ENCODE peak calls at places on chromosome 10, in five cellular contexts. H is uterus, Y is HCT116, D is GM12892, V is stomach. I is an unnamed sample.

GRCh38 chr10:117946525-117947070 is 100.1 kb downstream of the RAB11FIP2 start:
- DNase-seq in H (no peak), D (no peak), Y (peak), V (no peak), I (no peak)

GRCh38 chr10:92880233-92880861 is 32.0 kb downstream of the EXOC6 start:
- DNase-seq in Y (peak), H (no peak), D (no peak), V (no peak), I (no peak)

GRCh38 chr10:54094321-54094720 is 706.7 kb downstream of the PCDH15 start:
- DNase-seq in D (no peak), V (no peak), H (no peak), Y (no peak), I (no peak)

GRCh38 chr10:91409069-91409868 is 875 bp upstream of the HECTD2 start:
- DNase-seq in H (peak), Y (no peak), V (peak), D (peak), I (peak)

GRCh38 chr10:3699896-3700295 is 85.1 kb downstream of the KLF6 start:
- DNase-seq in D (no peak), V (no peak), H (no peak), Y (no peak), I (no peak)

GRCh38 chr10:2475711-2476110 is 591.6 kb upstream of the PFKP start:
- DNase-seq in V (no peak), Y (no peak), H (peak), D (no peak), I (no peak)

GRCh38 chr10:76695069-76695468 is 942.5 kb downstream of the KCNMA1 start:
- DNase-seq in V (no peak), H (no peak), D (no peak), Y (no peak), I (no peak)

GRCh38 chr10:118667732-118668131 is 72.3 kb upstream of the PRLHR start:
- DNase-seq in V (no peak), H (no peak), D (no peak), Y (no peak), I (no peak)

GRCh38 chr10:3467052-3467906 is 294.7 kb upstream of the PITRM1 start:
- DNase-seq in V (peak), D (no peak), Y (peak), H (peak), I (peak)

GRCh38 chr10:91621483-91622113 is 11.3 kb downstream of the PPP1R3C start:
- DNase-seq in D (no peak), V (peak), H (no peak), Y (no peak), I (no peak)

GRCh38 chr10:131650771-131651673 is 249.8 kb upstream of the PPP2R2D start:
- DNase-seq in D (no peak), H (no peak), Y (no peak), V (peak), I (peak)

GRCh38 chr10:61284222-61284890 is 168.8 kb downstream of the TMEM26 start:
- DNase-seq in H (peak), Y (peak), V (no peak), D (no peak), I (no peak)

GRCh38 chr10:112535432-112536038 is 88.5 kb downstream of the VTI1A start:
- DNase-seq in Y (no peak), V (no peak), H (no peak), D (no peak), I (no peak)

GRCh38 chr10:90642650-90643049 is 215.2 kb downstream of the HTR7 start:
- DNase-seq in H (no peak), Y (no peak), D (no peak), V (no peak), I (no peak)

GRCh38 chr10:132939957-132940790 is 2.2 kb downstream of the CFAP46 start:
- DNase-seq in V (peak), Y (no peak), H (no peak), D (peak), I (no peak)

GRCh38 chr10:92990615-92991014 is 70.0 kb upstream of the CYP26C1 start:
- DNase-seq in D (no peak), V (no peak), Y (no peak), H (no peak), I (no peak)

GRCh38 chr10:4183761-4184261 is 398.8 kb upstream of the KLF6 start:
- DNase-seq in D (no peak), V (no peak), H (no peak), Y (no peak), I (no peak)

GRCh38 chr10:7622969-7623368 is 43.8 kb downstream of the ITIH5 start:
- DNase-seq in D (no peak), Y (no peak), V (no peak), H (peak), I (no peak)

GRCh38 chr10:79196470-79197461 is 128.0 kb downstream of the ZMIZ1 start:
- DNase-seq in D (peak), Y (peak), V (peak), H (peak), I (no peak)

GRCh38 chr10:89262331-89263020 is 10.9 kb upstream of the LIPA start:
- DNase-seq in V (no peak), D (no peak), Y (no peak), H (no peak), I (no peak)

GRCh38 chr10:77827383-77827782 is 99.2 kb downstream of the DLG5 start:
- DNase-seq in Y (no peak), H (no peak), V (no peak), D (no peak), I (no peak)

GRCh38 chr10:70596860-70597809 is 5.4 kb downstream of the PRF1 start:
- DNase-seq in Y (no peak), H (no peak), D (no peak), V (no peak), I (peak)

GRCh38 chr10:88245974-88246511 is 337.1 kb downstream of the RNLS start:
- DNase-seq in D (no peak), H (peak), Y (no peak), V (no peak), I (no peak)

GRCh38 chr10:89062861-89063260 is 72.3 kb downstream of the FAS start:
- DNase-seq in Y (no peak), H (no peak), V (peak), D (no peak), I (no peak)

GRCh38 chr10:123858039-123858740 is 33.4 kb downstream of the CPXM2 start:
- DNase-seq in D (no peak), Y (no peak), V (no peak), H (no peak), I (no peak)

GRCh38 chr10:46543379-46544014 is 13.0 kb downstream of the GPRIN2 start:
- DNase-seq in H (peak), V (peak), D (no peak), Y (no peak), I (no peak)

GRCh38 chr10:72316748-72317435 is 37.8 kb downstream of the DNAJB12 start:
- DNase-seq in D (peak), V (peak), H (no peak), Y (no peak), I (no peak)
- TF ChIP-seq POLR2A in D (no peak), V (no peak), H (no peak), Y (no peak), I (no peak)

GRCh38 chr10:71888248-71888622 is 37.2 kb upstream of the PSAP start:
- DNase-seq in D (no peak), V (no peak), H (no peak), Y (no peak), I (no peak)

GRCh38 chr10:71887767-71888166 is 36.7 kb upstream of the PSAP start:
- DNase-seq in D (no peak), H (no peak), Y (no peak), V (no peak), I (no peak)

GRCh38 chr10:71891437-71891836 is 40.4 kb upstream of the PSAP start:
- DNase-seq in D (no peak), V (no peak), Y (no peak), H (no peak), I (no peak)

GRCh38 chr10:71889388-71889987 is 38.4 kb upstream of the PSAP start:
- DNase-seq in Y (no peak), V (no peak), H (no peak), D (no peak), I (no peak)

DNA sequence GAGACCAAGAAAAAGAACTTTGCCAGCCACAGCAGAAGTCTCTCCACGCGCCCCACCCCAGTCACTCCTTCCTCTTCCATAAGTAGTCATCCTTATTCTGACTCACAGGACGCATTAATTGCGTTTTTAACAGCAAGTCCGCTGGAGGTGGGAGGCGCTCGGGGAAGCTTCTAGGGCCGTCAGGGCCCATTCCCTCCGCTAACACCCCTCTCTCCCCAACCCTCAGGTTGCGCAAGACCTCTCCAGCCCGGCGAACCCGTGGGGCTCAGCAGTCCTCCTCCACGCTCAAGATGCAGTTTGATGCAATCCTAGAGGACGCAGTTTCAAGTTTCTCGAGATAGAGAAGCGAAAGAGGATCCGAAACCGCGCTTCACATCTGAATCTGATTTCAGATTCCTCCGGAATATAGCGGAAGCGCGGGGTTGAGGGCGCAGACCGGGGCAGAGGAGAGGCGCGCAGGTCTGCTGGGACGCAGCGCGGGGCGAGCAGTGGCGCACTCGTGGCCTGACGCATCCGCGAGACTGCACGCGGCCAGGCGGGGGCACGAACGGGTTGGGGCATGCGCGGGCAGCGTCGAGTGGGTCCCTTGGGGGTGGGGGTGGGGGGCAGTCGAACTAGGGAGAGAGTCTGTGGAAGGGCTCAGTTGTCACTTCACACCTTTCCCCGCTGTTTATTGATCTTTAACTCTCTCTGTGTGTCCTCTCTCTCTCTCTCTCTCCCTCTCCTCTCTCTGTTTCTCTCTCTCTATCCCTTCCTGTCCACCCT is 37.8 kb upstream of the PSAP start:
- DNase-seq in H (peak), V (peak), Y (peak), D (peak), I (peak)
- TF ChIP-seq POLR2A in H (peak), V (no peak), Y (peak), D (peak), I (peak)

GRCh38 chr10:121927361-121927840 is 430 bp downstream of the ATE1 start:
- DNase-seq in H (peak), D (peak), V (peak), Y (peak), I (peak)
- TF ChIP-seq POLR2A in H (no peak), D (no peak), V (peak), Y (no peak), I (no peak)

GRCh38 chr10:126073606-126074005 is 177.2 kb downstream of the FANK1 start:
- DNase-seq in D (no peak), Y (no peak), H (no peak), V (no peak), I (no peak)
- TF ChIP-seq POLR2A in D (no peak), Y (no peak), H (no peak), V (no peak), I (no peak)

GRCh38 chr10:75201793-75202307 is 8.7 kb upstream of the VDAC2 start:
- DNase-seq in Y (no peak), D (no peak), V (peak), H (no peak), I (no peak)
- TF ChIP-seq POLR2A in Y (no peak), D (no peak), V (no peak), H (no peak), I (no peak)

DNA sequence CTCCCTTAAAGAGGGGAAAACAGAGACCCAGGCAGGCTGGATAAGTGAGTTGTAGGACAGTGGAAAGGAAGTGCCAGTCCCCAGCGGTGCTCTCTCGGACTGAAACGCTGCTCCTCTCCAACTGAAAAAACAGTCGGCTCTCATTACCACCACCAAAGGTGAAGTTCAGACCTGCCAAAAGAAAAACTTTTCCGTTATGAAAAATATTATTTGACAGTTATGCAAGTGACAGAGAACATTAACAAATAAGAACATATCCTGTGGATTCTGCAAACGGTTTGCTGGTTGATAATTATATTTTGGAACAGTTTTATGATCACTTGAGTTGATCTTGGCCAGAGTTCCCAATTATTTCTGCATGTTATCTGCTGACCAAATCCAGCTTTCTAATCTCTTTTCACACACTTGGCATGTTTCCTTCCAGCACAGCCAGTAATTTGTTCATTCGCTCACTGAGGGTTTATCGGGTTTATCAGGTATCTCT is 82.6 kb downstream of the PTPRE start:
- DNase-seq in V (no peak), D (no peak), Y (no peak), H (no peak), I (no peak)
- TF ChIP-seq POLR2A in V (no peak), D (no peak), Y (no peak), H (no peak), I (no peak)

DNA sequence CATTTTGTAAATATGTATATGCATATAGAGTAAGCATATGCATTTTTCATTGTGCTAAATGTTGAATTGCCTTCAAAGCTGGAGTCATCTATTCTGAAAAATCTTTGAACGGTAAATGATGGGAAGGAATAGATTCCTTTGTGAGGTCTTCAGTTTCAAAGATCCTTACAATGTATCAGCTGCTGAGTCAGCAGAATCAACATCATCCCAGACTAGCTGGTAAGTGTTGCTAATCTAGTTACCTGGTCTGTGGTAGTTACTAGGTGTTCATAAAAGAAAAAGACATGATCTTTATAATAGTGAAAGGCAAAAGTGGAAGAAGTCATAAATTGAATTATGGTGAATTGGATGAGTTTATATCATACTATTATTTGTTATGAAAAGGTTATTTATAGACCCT is 10.6 kb upstream of the STAM start:
- DNase-seq in V (no peak), Y (no peak), H (no peak), D (no peak), I (no peak)
- TF ChIP-seq POLR2A in V (no peak), Y (no peak), H (no peak), D (no peak), I (no peak)

DNA sequence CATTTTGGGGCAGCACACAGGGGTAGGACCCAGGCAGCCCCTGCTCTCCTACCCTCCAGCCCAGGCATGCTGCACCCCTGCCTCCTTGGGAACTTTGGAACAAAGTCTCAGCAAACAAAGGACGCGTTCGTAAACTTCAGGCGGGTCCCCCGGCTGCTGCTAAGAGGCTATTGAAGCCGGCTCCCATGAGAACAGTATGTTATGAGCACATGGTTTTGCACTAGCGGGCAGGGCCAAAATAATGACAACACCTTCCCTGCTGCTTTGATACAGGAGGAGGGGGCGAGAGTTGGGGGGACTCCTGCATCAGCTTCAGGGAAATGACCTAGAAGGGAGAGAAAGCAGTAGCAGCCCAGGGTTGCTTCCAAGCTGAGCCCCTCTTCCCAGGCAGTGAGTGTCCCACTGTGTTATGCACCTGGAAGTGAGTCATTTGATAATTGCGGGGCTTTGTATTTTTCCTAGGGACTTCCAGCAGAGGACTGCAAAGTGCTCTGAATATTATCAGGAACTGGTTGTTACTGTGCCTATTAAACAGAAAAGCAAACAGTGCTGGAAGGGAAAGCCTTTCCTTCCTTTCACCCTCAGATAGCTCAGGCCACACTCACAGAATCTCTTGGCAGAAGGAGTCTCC is 6.9 kb downstream of the ITPRIP start:
- DNase-seq in Y (peak), D (no peak), V (peak), H (no peak), I (no peak)
- TF ChIP-seq POLR2A in Y (no peak), D (no peak), V (no peak), H (peak), I (no peak)

I was measured in lower leg skin.